ENCODE peak calls at places on chromosome 3, in six cellular contexts. X is left ventricle myocardium inferior, F is stomach, Z is GM23248, U is neural progenitor cell, A is mammary epithelial cell. S is an unnamed sample. For H3K9me3 and H3K4me1, the result is how much of the 10 kb centered on the place peaks cover.

GRCh38 chr3:159763466-159764210 is 225.0 kb upstream of the IL12A start:
- DNase-seq in X (peak), F (peak), Z (peak), U (peak), A (peak), S (peak)

GRCh38 chr3:109445210-109445609 is 107.9 kb upstream of the DPPA4 start:
- DNase-seq in X (no peak), F (no peak), Z (no peak), U (no peak), A (no peak), S (no peak)

GRCh38 chr3:134795776-134796312 is 784 bp downstream of the EPHB1 start:
- DNase-seq in X (no peak), F (no peak), Z (peak), U (peak), A (peak), S (no peak)

GRCh38 chr3:171239757-171240503 is 213.4 kb upstream of the SLC2A2 start:
- DNase-seq in X (no peak), F (no peak), Z (no peak), U (no peak), A (no peak), S (peak)

GRCh38 chr3:12370758-12371157 is 81.9 kb downstream of the PPARG start:
- DNase-seq in X (no peak), F (no peak), Z (peak), U (peak), A (no peak), S (no peak)

GRCh38 chr3:18030371-18030870 is 288.0 kb upstream of the TBC1D5 start:
- DNase-seq in X (no peak), F (no peak), Z (no peak), U (no peak), A (no peak), S (peak)

GRCh38 chr3:180284331-180285110 is 247.8 kb upstream of the PEX5L start:
- DNase-seq in X (no peak), F (no peak), Z (peak), U (no peak), A (no peak), S (no peak)

GRCh38 chr3:168024537-168024941 is 71.2 kb downstream of the GOLIM4 start:
- DNase-seq in X (no peak), F (no peak), Z (peak), U (no peak), A (peak), S (no peak)

GRCh38 chr3:143820466-143821221 is 27.6 kb downstream of the SLC9A9 start:
- DNase-seq in X (no peak), F (no peak), Z (no peak), U (no peak), A (no peak), S (no peak)

GRCh38 chr3:169966951-169967915 is 626 bp downstream of the SEC62 start:
- DNase-seq in X (peak), F (peak), Z (peak), U (peak), A (peak), S (peak)

GRCh38 chr3:142886938-142887337 is 1.9 kb downstream of the PCOLCE2 start:
- DNase-seq in X (no peak), F (no peak), Z (peak), U (no peak), A (peak), S (no peak)

GRCh38 chr3:42431099-42431498 is 20.7 kb upstream of the LYZL4 start:
- DNase-seq in X (no peak), F (no peak), Z (no peak), U (no peak), A (no peak), S (no peak)

GRCh38 chr3:190017575-190018288 is 103.0 kb downstream of the P3H2 start:
- DNase-seq in X (no peak), F (peak), Z (peak), U (peak), A (peak), S (no peak)

GRCh38 chr3:104269771-104270170 is 1096.9 kb upstream of the ALCAM start:
- DNase-seq in X (no peak), F (no peak), Z (no peak), U (no peak), A (no peak), S (no peak)

GRCh38 chr3:86800116-86800515 is 190.8 kb downstream of the VGLL3 start:
- DNase-seq in X (no peak), F (no peak), Z (peak), U (no peak), A (no peak), S (no peak)

GRCh38 chr3:86793786-86794185 is 197.2 kb downstream of the VGLL3 start:
- DNase-seq in X (no peak), F (no peak), Z (peak), U (peak), A (peak), S (peak)

GRCh38 chr3:86792316-86792715 is 198.6 kb downstream of the VGLL3 start:
- DNase-seq in X (no peak), F (no peak), Z (no peak), U (no peak), A (no peak), S (no peak)

GRCh38 chr3:86797946-86798345 is 193.0 kb downstream of the VGLL3 start:
- DNase-seq in X (no peak), F (no peak), Z (no peak), U (no peak), A (no peak), S (no peak)

GRCh38 chr3:86794336-86795065 is 196.4 kb downstream of the VGLL3 start:
- DNase-seq in X (no peak), F (no peak), Z (peak), U (no peak), A (no peak), S (no peak)
- H3K4me3 ChIP-seq in X (peak), F (no peak), Z (peak), U (no peak), A (no peak), S (no peak)

GRCh38 chr3:138941259-138941885 is 5.6 kb downstream of the FOXL2 start:
- DNase-seq in X (no peak), F (no peak), Z (peak), U (peak), A (no peak), S (peak)
- H3K9me3 ChIP-seq in X (under half), F (under half), Z (under half), U (under half), A (under half), S (under half)

DNA sequence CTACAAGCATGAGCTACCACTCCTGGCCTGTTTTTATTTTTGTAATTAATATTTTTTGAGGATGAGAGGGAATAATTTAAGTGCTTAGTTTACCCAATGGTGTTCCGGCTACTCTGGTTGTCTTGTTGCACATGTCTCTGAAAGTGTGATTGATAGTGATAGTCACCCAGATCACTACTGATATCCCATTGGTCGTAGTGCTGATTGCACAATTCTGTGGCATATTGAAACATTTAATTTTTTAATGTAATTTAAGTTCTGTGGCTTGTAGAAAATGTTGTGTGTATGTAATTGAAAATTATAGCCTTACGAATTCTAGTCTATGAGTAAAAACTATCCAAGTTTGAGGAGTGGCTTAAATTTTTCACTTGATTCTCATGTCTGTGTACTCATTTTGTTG is 11.9 kb downstream of the ARIH2 start:
- DNase-seq in X (no peak), F (no peak), Z (no peak), U (no peak), A (no peak), S (no peak)
- H3K4me1 ChIP-seq in X (half or more), F (under half), Z (under half), U (under half), A (under half), S (under half)

DNA sequence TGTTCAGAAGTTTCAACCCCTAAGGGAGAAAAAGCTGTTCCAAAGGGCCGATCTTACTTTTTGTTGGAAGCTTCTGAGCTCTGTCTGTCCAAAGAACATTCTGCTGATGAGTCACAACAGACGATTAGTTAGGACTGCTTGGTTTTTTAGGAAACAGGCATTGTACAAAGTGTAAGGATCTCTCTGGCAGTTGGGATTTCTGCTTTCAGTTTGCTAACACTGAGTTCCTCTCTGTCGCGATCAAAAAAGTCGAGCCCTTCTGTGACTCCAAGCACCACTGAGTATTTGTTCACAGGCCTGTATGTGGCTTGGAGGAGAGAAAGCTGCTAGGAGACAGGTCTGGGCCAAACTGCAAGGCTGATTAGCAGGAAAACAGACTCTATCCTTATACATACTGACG is 91.8 kb upstream of the PFN2 start:
- DNase-seq in X (no peak), F (no peak), Z (peak), U (peak), A (no peak), S (no peak)
- H3K4me3 ChIP-seq in X (peak), F (no peak), Z (peak), U (no peak), A (no peak), S (no peak)

DNA sequence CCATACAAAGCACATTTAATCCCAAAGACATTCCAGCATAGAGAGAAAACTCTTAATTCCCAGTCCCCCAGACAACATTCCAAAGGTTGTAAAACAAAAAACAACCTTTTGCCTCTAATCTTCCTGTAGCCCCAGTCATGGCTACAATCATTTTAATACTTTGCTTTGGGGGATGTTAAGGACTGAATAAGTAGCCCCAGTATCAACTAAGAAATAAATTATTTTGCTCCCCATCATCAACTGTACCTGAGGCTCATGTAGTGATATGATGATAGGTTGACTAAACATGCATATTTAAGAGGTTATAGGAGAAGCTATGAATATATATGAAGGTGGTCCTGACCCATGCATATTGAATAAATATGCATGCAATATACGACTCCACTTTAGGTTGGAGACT is 40.6 kb downstream of the PRR20G start:
- DNase-seq in X (no peak), F (no peak), Z (no peak), U (no peak), A (no peak), S (no peak)
- H3K9me3 ChIP-seq in X (under half), F (under half), Z (under half), U (under half), A (under half), S (under half)

GRCh38 chr3:117400303-117400702 is 690.7 kb downstream of the TUSC7 start:
- DNase-seq in X (no peak), F (no peak), Z (no peak), U (peak), A (no peak), S (no peak)
- H3K4me1 ChIP-seq in X (under half), F (under half), Z (under half), U (half or more), A (under half), S (under half)

DNA sequence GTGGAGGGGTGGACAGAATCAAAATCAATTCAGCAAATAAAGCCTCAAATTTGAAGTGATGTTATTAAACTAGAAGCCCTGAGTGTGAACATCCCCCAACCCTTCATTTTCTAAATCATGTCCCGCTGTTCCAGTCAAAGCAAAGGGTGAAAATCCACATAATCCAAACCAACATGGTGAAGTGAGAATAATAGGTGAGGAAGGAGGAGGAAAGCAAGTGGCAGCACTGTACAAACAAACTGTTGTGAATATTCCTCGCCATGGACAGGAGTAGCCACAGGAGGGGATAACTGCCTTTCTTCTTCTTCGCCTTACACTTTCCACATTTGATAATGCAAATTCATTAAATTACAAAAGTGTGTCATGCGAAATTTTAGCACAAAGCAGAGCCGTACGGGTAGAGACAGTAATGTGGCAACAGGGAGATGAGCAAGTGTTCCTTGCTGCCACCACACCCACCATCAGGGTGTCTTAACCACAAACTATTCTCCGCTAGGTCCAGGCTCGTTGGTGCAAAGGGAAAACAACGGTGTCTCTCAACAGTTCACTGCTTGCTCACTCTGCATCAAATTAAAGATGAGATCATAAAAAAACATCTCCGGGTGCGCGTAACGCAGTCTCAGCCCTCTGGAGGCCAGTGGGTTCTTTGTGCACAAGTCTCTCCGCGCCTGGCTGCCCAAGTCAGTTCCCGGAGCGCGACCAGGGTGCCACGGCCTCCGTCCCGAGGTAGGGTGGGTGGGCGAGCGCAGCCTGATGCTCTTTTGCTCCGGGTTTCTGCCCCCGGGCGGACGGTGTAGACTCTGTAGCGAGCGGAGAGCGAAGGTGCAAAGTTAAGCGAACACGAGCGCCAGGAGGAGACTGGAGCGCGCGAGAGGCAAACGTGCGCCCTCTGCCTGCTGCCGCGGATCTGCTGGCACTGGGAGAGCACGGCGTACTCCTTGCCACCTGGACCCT is 6.7 kb downstream of the EPHA3 start:
- DNase-seq in X (peak), F (peak), Z (peak), U (peak), A (peak), S (peak)
- H3K4me3 ChIP-seq in X (peak), F (peak), Z (peak), U (peak), A (peak), S (peak)

GRCh38 chr3:76203578-76203977 is 418.2 kb upstream of the ZNF717 start:
- DNase-seq in X (no peak), F (no peak), Z (no peak), U (no peak), A (no peak), S (no peak)

GRCh38 chr3:76199382-76199781 is 414.0 kb upstream of the ZNF717 start:
- DNase-seq in X (no peak), F (no peak), Z (peak), U (no peak), A (no peak), S (no peak)

DNA sequence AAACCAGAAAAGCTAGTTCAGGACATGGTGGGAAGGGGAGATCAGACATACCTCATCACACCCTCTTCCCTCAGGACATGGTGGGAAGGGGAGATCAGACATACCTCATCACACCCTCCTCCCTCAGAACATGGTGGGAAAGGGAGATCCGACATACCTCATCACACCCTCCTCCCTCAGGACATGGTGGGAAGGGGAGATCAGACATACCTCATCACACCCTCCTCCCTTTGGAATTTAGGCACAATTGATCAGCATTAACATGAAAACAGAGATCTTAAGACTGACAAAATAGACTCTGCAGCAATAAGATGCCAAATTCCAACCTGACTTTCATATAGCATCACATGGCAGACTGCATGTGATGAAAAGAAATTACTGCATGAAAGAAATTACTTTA is 412.7 kb upstream of the ZNF717 start:
- DNase-seq in X (no peak), F (no peak), Z (no peak), U (no peak), A (no peak), S (peak)
- H3K9me3 ChIP-seq in X (under half), F (under half), Z (under half), U (under half), A (under half), S (under half)

GRCh38 chr3:123082370-123083065 is 15.7 kb downstream of the PDIA5 start:
- DNase-seq in X (no peak), F (no peak), Z (no peak), U (no peak), A (no peak), S (no peak)
- H3K4me1 ChIP-seq in X (half or more), F (half or more), Z (half or more), U (half or more), A (under half), S (under half)

S was measured in HAP-1.